ENCODE peak calls at places on chromosome 6, in five cellular contexts. One of them, this sample, is unnamed.

GRCh38 chr6:166306378-166307081 is 1.7 kb downstream of the PRR18 start:
- DNase-seq in transverse colon: no peak
- DNase-seq in stomach: no peak
- DNase-seq in sigmoid colon: no peak
- DNase-seq in endothelial cell of umbilical vein: no peak
- DNase-seq in this sample: no peak

GRCh38 chr6:10793035-10793434 is 45.3 kb downstream of the MAK start:
- DNase-seq in transverse colon: no peak
- DNase-seq in stomach: no peak
- DNase-seq in sigmoid colon: no peak
- DNase-seq in endothelial cell of umbilical vein: no peak
- DNase-seq in this sample: no peak

GRCh38 chr6:159440907-159441703 is 251.9 kb downstream of the SOD2 start:
- DNase-seq in transverse colon: no peak
- DNase-seq in stomach: no peak
- DNase-seq in sigmoid colon: no peak
- DNase-seq in endothelial cell of umbilical vein: no peak
- DNase-seq in this sample: no peak

GRCh38 chr6:73372516-73372915 is 2.8 kb upstream of the OOEP start:
- DNase-seq in transverse colon: no peak
- DNase-seq in stomach: no peak
- DNase-seq in sigmoid colon: no peak
- DNase-seq in endothelial cell of umbilical vein: no peak
- DNase-seq in this sample: no peak

GRCh38 chr6:52333840-52334200 is 28.1 kb upstream of the PAQR8 start:
- DNase-seq in transverse colon: no peak
- DNase-seq in stomach: no peak
- DNase-seq in sigmoid colon: no peak
- DNase-seq in endothelial cell of umbilical vein: no peak
- DNase-seq in this sample: no peak

GRCh38 chr6:158909938-158910337 is 90.1 kb downstream of the RSPH3 start:
- DNase-seq in transverse colon: no peak
- DNase-seq in stomach: no peak
- DNase-seq in sigmoid colon: no peak
- DNase-seq in endothelial cell of umbilical vein: no peak
- DNase-seq in this sample: no peak

GRCh38 chr6:167736486-167737204 is 90.1 kb upstream of the AFDN start:
- DNase-seq in transverse colon: no peak
- DNase-seq in stomach: peak
- DNase-seq in sigmoid colon: peak
- DNase-seq in endothelial cell of umbilical vein: no peak
- DNase-seq in this sample: no peak

GRCh38 chr6:48564036-48564820 is 453.2 kb upstream of the PTCHD4 start:
- DNase-seq in transverse colon: no peak
- DNase-seq in stomach: no peak
- DNase-seq in sigmoid colon: no peak
- DNase-seq in endothelial cell of umbilical vein: no peak
- DNase-seq in this sample: no peak

GRCh38 chr6:138454976-138455706 is 44.2 kb downstream of the NHSL1 start:
- DNase-seq in transverse colon: peak
- DNase-seq in stomach: peak
- DNase-seq in sigmoid colon: no peak
- DNase-seq in endothelial cell of umbilical vein: peak
- DNase-seq in this sample: no peak

GRCh38 chr6:99933129-99933528 is 60.9 kb downstream of the MCHR2 start:
- DNase-seq in transverse colon: no peak
- DNase-seq in stomach: no peak
- DNase-seq in sigmoid colon: no peak
- DNase-seq in endothelial cell of umbilical vein: no peak
- DNase-seq in this sample: no peak

GRCh38 chr6:71579902-71580301 is 291.3 kb downstream of the OGFRL1 start:
- DNase-seq in transverse colon: no peak
- DNase-seq in stomach: no peak
- DNase-seq in sigmoid colon: no peak
- DNase-seq in endothelial cell of umbilical vein: peak
- DNase-seq in this sample: no peak

GRCh38 chr6:101257163-101257562 is 136.3 kb upstream of the GRIK2 start:
- DNase-seq in transverse colon: no peak
- DNase-seq in stomach: no peak
- DNase-seq in sigmoid colon: no peak
- DNase-seq in endothelial cell of umbilical vein: no peak
- DNase-seq in this sample: no peak

GRCh38 chr6:26328265-26328844 is 36.6 kb upstream of the BTN3A2 start:
- DNase-seq in transverse colon: no peak
- DNase-seq in stomach: no peak
- DNase-seq in sigmoid colon: no peak
- DNase-seq in endothelial cell of umbilical vein: no peak
- DNase-seq in this sample: no peak

GRCh38 chr6:51301969-51302368 is 483.3 kb downstream of the TFAP2B start:
- DNase-seq in transverse colon: no peak
- DNase-seq in stomach: no peak
- DNase-seq in sigmoid colon: no peak
- DNase-seq in endothelial cell of umbilical vein: no peak
- DNase-seq in this sample: no peak

GRCh38 chr6:143569035-143569434 is 57.5 kb upstream of the FUCA2 start:
- DNase-seq in transverse colon: no peak
- DNase-seq in stomach: no peak
- DNase-seq in sigmoid colon: no peak
- DNase-seq in endothelial cell of umbilical vein: no peak
- DNase-seq in this sample: no peak

GRCh38 chr6:144712541-144712940 is 427.4 kb downstream of the UTRN start:
- DNase-seq in transverse colon: no peak
- DNase-seq in stomach: no peak
- DNase-seq in sigmoid colon: no peak
- DNase-seq in endothelial cell of umbilical vein: no peak
- DNase-seq in this sample: no peak

GRCh38 chr6:10511477-10511876 is 9.7 kb upstream of the GCNT2 start:
- DNase-seq in transverse colon: no peak
- DNase-seq in stomach: no peak
- DNase-seq in sigmoid colon: no peak
- DNase-seq in endothelial cell of umbilical vein: no peak
- DNase-seq in this sample: no peak

GRCh38 chr6:39490120-39490519 is 167.6 kb upstream of the KCNK16 start:
- DNase-seq in transverse colon: no peak
- DNase-seq in stomach: no peak
- DNase-seq in sigmoid colon: no peak
- DNase-seq in endothelial cell of umbilical vein: no peak
- DNase-seq in this sample: no peak

GRCh38 chr6:151240861-151241642 is 1.3 kb downstream of the AKAP12 start:
- DNase-seq in transverse colon: peak
- DNase-seq in stomach: peak
- DNase-seq in sigmoid colon: peak
- DNase-seq in endothelial cell of umbilical vein: peak
- DNase-seq in this sample: no peak

GRCh38 chr6:167560673-167561569 is 236.0 kb downstream of the TTLL2 start:
- DNase-seq in transverse colon: no peak
- DNase-seq in stomach: no peak
- DNase-seq in sigmoid colon: peak
- DNase-seq in endothelial cell of umbilical vein: no peak
- DNase-seq in this sample: no peak

GRCh38 chr6:135780326-135780725 is 71.2 kb upstream of the PDE7B start:
- DNase-seq in transverse colon: no peak
- DNase-seq in stomach: no peak
- DNase-seq in sigmoid colon: no peak
- DNase-seq in endothelial cell of umbilical vein: no peak
- DNase-seq in this sample: no peak

GRCh38 chr6:94636780-94637385 is 940.5 kb upstream of the MANEA start:
- DNase-seq in transverse colon: no peak
- DNase-seq in stomach: no peak
- DNase-seq in sigmoid colon: no peak
- DNase-seq in endothelial cell of umbilical vein: no peak
- DNase-seq in this sample: no peak

GRCh38 chr6:166476634-166477215 is 94.0 kb upstream of the MPC1 start:
- DNase-seq in transverse colon: no peak
- DNase-seq in stomach: no peak
- DNase-seq in sigmoid colon: no peak
- DNase-seq in endothelial cell of umbilical vein: no peak
- DNase-seq in this sample: no peak

GRCh38 chr6:136726837-136727557 is 65.3 kb downstream of the MAP3K5 start:
- DNase-seq in transverse colon: no peak
- DNase-seq in stomach: no peak
- DNase-seq in sigmoid colon: no peak
- DNase-seq in endothelial cell of umbilical vein: no peak
- DNase-seq in this sample: no peak

GRCh38 chr6:137571854-137572253 is 77.7 kb upstream of the OLIG3 start:
- DNase-seq in transverse colon: peak
- DNase-seq in stomach: peak
- DNase-seq in sigmoid colon: no peak
- DNase-seq in endothelial cell of umbilical vein: peak
- DNase-seq in this sample: no peak

DNA sequence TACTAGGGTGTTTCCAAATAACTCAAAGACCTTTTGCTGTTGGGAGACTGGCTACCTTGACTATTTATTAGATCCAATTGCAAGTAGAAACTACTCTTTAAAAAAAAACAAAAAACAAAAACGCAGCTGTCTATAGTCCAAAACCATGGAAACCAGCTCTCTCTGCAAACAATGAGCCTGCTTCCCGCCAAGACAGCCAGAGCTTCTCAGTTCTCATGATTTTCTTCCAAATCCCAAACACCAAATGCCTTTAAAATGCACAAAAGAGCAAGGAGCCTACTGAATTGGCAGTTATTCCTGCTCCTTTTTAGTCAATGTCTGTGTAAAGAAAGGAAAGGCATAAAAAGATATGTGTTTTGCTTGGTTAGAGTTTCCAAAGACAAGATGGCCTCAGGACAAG is 209.5 kb upstream of the TAB2 start:
- DNase-seq in transverse colon: no peak
- DNase-seq in stomach: no peak
- DNase-seq in sigmoid colon: no peak
- DNase-seq in endothelial cell of umbilical vein: no peak
- DNase-seq in this sample: no peak
- H3K27ac ChIP-seq in transverse colon: no peak
- H3K27ac ChIP-seq in stomach: no peak
- H3K27ac ChIP-seq in sigmoid colon: no peak
- H3K27ac ChIP-seq in endothelial cell of umbilical vein: no peak
- H3K27ac ChIP-seq in this sample: no peak

GRCh38 chr6:69421986-69422385 is 374.8 kb downstream of the LMBRD1 start:
- DNase-seq in transverse colon: no peak
- DNase-seq in stomach: no peak
- DNase-seq in sigmoid colon: no peak
- DNase-seq in endothelial cell of umbilical vein: no peak
- DNase-seq in this sample: no peak

GRCh38 chr6:69423785-69424184 is 373.0 kb downstream of the LMBRD1 start:
- DNase-seq in transverse colon: no peak
- DNase-seq in stomach: no peak
- DNase-seq in sigmoid colon: no peak
- DNase-seq in endothelial cell of umbilical vein: no peak
- DNase-seq in this sample: no peak

GRCh38 chr6:69424581-69424980 is 372.2 kb downstream of the LMBRD1 start:
- DNase-seq in transverse colon: no peak
- DNase-seq in stomach: no peak
- DNase-seq in sigmoid colon: no peak
- DNase-seq in endothelial cell of umbilical vein: no peak
- DNase-seq in this sample: no peak

GRCh38 chr6:69422474-69422873 is 374.3 kb downstream of the LMBRD1 start:
- DNase-seq in transverse colon: no peak
- DNase-seq in stomach: no peak
- DNase-seq in sigmoid colon: no peak
- DNase-seq in endothelial cell of umbilical vein: no peak
- DNase-seq in this sample: no peak

GRCh38 chr6:69421270-69421669 is 375.5 kb downstream of the LMBRD1 start:
- DNase-seq in transverse colon: no peak
- DNase-seq in stomach: no peak
- DNase-seq in sigmoid colon: no peak
- DNase-seq in endothelial cell of umbilical vein: no peak
- DNase-seq in this sample: no peak
- TF ChIP-seq POLR2A in transverse colon: no peak
- TF ChIP-seq POLR2A in stomach: no peak
- TF ChIP-seq POLR2A in sigmoid colon: no peak
- TF ChIP-seq POLR2A in endothelial cell of umbilical vein: no peak
- TF ChIP-seq POLR2A in this sample: no peak

DNA sequence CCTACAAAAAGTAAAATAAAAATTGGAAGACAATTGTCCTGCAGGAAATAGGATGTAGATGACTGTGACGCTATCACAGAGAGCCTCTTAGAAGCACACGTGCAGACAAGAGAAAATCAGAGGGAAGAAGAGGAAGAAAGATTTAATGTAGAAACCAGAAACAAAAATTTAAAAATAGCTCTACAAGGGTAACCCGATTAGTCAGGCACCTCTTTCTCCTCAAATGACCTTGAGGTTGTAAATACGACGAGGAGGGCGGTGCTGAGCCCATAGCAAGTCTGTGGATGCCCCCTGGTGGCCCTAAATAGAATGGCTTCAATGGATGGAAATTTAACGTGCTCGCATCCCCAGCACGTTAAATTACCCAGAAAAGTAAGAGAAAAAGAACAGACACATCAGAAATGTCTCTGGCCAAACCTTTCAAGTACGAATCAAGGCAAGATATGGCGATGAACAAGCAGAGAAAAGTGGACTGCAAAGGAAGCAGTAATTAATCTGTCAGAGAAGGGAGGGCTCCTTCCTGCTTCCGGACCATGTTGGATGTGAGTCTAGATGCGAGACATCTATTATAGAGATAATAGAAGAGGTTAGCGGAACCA is 4.2 kb upstream of the PRPH2 start:
- DNase-seq in transverse colon: peak
- DNase-seq in stomach: peak
- DNase-seq in sigmoid colon: peak
- DNase-seq in endothelial cell of umbilical vein: peak
- DNase-seq in this sample: peak
- TF ChIP-seq POLR2AphosphoS5 in transverse colon: peak
- TF ChIP-seq POLR2AphosphoS5 in stomach: peak
- TF ChIP-seq POLR2AphosphoS5 in sigmoid colon: peak
- TF ChIP-seq POLR2AphosphoS5 in endothelial cell of umbilical vein: no peak
- TF ChIP-seq POLR2AphosphoS5 in this sample: no peak

GRCh38 chr6:30844118-30844535 is 40.2 kb upstream of the DDR1 start:
- DNase-seq in transverse colon: no peak
- DNase-seq in stomach: no peak
- DNase-seq in sigmoid colon: no peak
- DNase-seq in endothelial cell of umbilical vein: no peak
- DNase-seq in this sample: no peak

GRCh38 chr6:30842754-30843610 is 41.3 kb upstream of the DDR1 start:
- DNase-seq in transverse colon: no peak
- DNase-seq in stomach: no peak
- DNase-seq in sigmoid colon: no peak
- DNase-seq in endothelial cell of umbilical vein: no peak
- DNase-seq in this sample: no peak

GRCh38 chr6:30841644-30842504 is 42.4 kb upstream of the DDR1 start:
- DNase-seq in transverse colon: no peak
- DNase-seq in stomach: peak
- DNase-seq in sigmoid colon: no peak
- DNase-seq in endothelial cell of umbilical vein: no peak
- DNase-seq in this sample: no peak

GRCh38 chr6:30845183-30845582 is 39.1 kb upstream of the DDR1 start:
- DNase-seq in transverse colon: no peak
- DNase-seq in stomach: no peak
- DNase-seq in sigmoid colon: no peak
- DNase-seq in endothelial cell of umbilical vein: no peak
- DNase-seq in this sample: no peak

DNA sequence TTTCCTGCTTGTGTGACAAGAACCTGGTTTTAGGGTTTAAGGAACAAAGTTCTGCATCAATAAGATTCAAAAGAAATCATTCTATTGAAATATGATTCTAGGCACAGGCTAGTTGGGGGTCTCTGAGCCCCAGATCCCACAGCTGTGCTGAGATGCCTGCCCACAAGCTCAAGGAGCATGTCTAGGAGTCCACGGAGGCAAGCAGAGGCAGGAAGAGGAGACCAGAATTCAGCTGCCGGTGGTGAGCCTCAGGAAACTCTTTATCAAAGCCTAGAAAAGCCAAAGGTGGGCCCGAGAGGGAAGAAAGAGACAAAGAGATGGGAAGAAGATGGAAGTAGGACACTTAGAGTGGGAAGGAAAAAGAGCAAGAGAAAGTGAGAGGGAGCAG is 40.7 kb upstream of the DDR1 start:
- DNase-seq in transverse colon: no peak
- DNase-seq in stomach: no peak
- DNase-seq in sigmoid colon: no peak
- DNase-seq in endothelial cell of umbilical vein: no peak
- DNase-seq in this sample: no peak
- H3K27ac ChIP-seq in transverse colon: no peak
- H3K27ac ChIP-seq in stomach: no peak
- H3K27ac ChIP-seq in sigmoid colon: peak
- H3K27ac ChIP-seq in endothelial cell of umbilical vein: no peak
- H3K27ac ChIP-seq in this sample: peak

This sample was measured in breast epithelium.